ENCODE peak calls at places on chromosomes 12 and 14, in nine cellular contexts. One of them, this sample, is unnamed. For H3K9me3, the result is how much of the 10 kb centered on the place peaks cover.

GRCh38 chr12:70052931-70053497 is 190.2 kb upstream of the CNOT2 start:
- DNase-seq in thoracic aorta: peak
- DNase-seq in stomach: peak
- DNase-seq in mammary epithelial cell: peak
- DNase-seq in cardiac muscle cell: peak
- DNase-seq in heart right ventricle: peak
- DNase-seq in AG04450: no peak
- DNase-seq in WERI-Rb-1: no peak
- DNase-seq in CD8-positive, alpha-beta T cell: no peak
- DNase-seq in this sample: no peak

GRCh38 chr12:106732890-106733289 is 41.6 kb upstream of the RIC8B start:
- DNase-seq in thoracic aorta: no peak
- DNase-seq in stomach: no peak
- DNase-seq in mammary epithelial cell: no peak
- DNase-seq in cardiac muscle cell: no peak
- DNase-seq in heart right ventricle: no peak
- DNase-seq in AG04450: no peak
- DNase-seq in WERI-Rb-1: no peak
- DNase-seq in CD8-positive, alpha-beta T cell: no peak
- DNase-seq in this sample: no peak

GRCh38 chr12:67096533-67097318 is 172.4 kb upstream of the CAND1 start:
- DNase-seq in thoracic aorta: no peak
- DNase-seq in stomach: no peak
- DNase-seq in mammary epithelial cell: peak
- DNase-seq in cardiac muscle cell: peak
- DNase-seq in heart right ventricle: no peak
- DNase-seq in AG04450: no peak
- DNase-seq in WERI-Rb-1: no peak
- DNase-seq in CD8-positive, alpha-beta T cell: no peak
- DNase-seq in this sample: no peak

GRCh38 chr12:58323676-58324075 is 382.3 kb downstream of the ATP23 start:
- DNase-seq in thoracic aorta: no peak
- DNase-seq in stomach: no peak
- DNase-seq in mammary epithelial cell: no peak
- DNase-seq in cardiac muscle cell: no peak
- DNase-seq in heart right ventricle: no peak
- DNase-seq in AG04450: no peak
- DNase-seq in WERI-Rb-1: no peak
- DNase-seq in CD8-positive, alpha-beta T cell: no peak
- DNase-seq in this sample: no peak

GRCh38 chr12:28159688-28160087 is 30.6 kb upstream of the CCDC91 start:
- DNase-seq in thoracic aorta: no peak
- DNase-seq in stomach: no peak
- DNase-seq in mammary epithelial cell: no peak
- DNase-seq in cardiac muscle cell: no peak
- DNase-seq in heart right ventricle: no peak
- DNase-seq in AG04450: no peak
- DNase-seq in WERI-Rb-1: no peak
- DNase-seq in CD8-positive, alpha-beta T cell: no peak
- DNase-seq in this sample: no peak

GRCh38 chr12:77190022-77190421 is 124.7 kb upstream of the E2F7 start:
- DNase-seq in thoracic aorta: no peak
- DNase-seq in stomach: no peak
- DNase-seq in mammary epithelial cell: peak
- DNase-seq in cardiac muscle cell: peak
- DNase-seq in heart right ventricle: no peak
- DNase-seq in AG04450: peak
- DNase-seq in WERI-Rb-1: no peak
- DNase-seq in CD8-positive, alpha-beta T cell: no peak
- DNase-seq in this sample: no peak

GRCh38 chr14:86038401-86038985 is 508.5 kb downstream of the FLRT2 start:
- DNase-seq in thoracic aorta: no peak
- DNase-seq in stomach: peak
- DNase-seq in mammary epithelial cell: peak
- DNase-seq in cardiac muscle cell: peak
- DNase-seq in heart right ventricle: peak
- DNase-seq in AG04450: peak
- DNase-seq in WERI-Rb-1: peak
- DNase-seq in CD8-positive, alpha-beta T cell: no peak
- DNase-seq in this sample: no peak

GRCh38 chr14:60222820-60223219 is 26.2 kb upstream of the PPM1A start:
- DNase-seq in thoracic aorta: no peak
- DNase-seq in stomach: peak
- DNase-seq in mammary epithelial cell: peak
- DNase-seq in cardiac muscle cell: no peak
- DNase-seq in heart right ventricle: peak
- DNase-seq in AG04450: no peak
- DNase-seq in WERI-Rb-1: no peak
- DNase-seq in CD8-positive, alpha-beta T cell: no peak
- DNase-seq in this sample: no peak

GRCh38 chr14:22837059-22837749 is 819 bp downstream of the MMP14 start:
- DNase-seq in thoracic aorta: no peak
- DNase-seq in stomach: peak
- DNase-seq in mammary epithelial cell: peak
- DNase-seq in cardiac muscle cell: peak
- DNase-seq in heart right ventricle: peak
- DNase-seq in AG04450: no peak
- DNase-seq in WERI-Rb-1: no peak
- DNase-seq in CD8-positive, alpha-beta T cell: no peak
- DNase-seq in this sample: peak

GRCh38 chr14:55446127-55446736 is 5.8 kb upstream of the TBPL2 start:
- DNase-seq in thoracic aorta: peak
- DNase-seq in stomach: peak
- DNase-seq in mammary epithelial cell: peak
- DNase-seq in cardiac muscle cell: peak
- DNase-seq in heart right ventricle: peak
- DNase-seq in AG04450: peak
- DNase-seq in WERI-Rb-1: peak
- DNase-seq in CD8-positive, alpha-beta T cell: peak
- DNase-seq in this sample: no peak

GRCh38 chr12:2853626-2854025 is 3.2 kb downstream of the TEX52 start:
- DNase-seq in thoracic aorta: peak
- DNase-seq in stomach: peak
- DNase-seq in mammary epithelial cell: peak
- DNase-seq in cardiac muscle cell: peak
- DNase-seq in heart right ventricle: peak
- DNase-seq in AG04450: peak
- DNase-seq in WERI-Rb-1: peak
- DNase-seq in CD8-positive, alpha-beta T cell: no peak
- DNase-seq in this sample: peak

GRCh38 chr12:126935435-126935834 is 1331.5 kb upstream of the TMEM132C start:
- DNase-seq in thoracic aorta: no peak
- DNase-seq in stomach: no peak
- DNase-seq in mammary epithelial cell: no peak
- DNase-seq in cardiac muscle cell: no peak
- DNase-seq in heart right ventricle: no peak
- DNase-seq in AG04450: no peak
- DNase-seq in WERI-Rb-1: no peak
- DNase-seq in CD8-positive, alpha-beta T cell: no peak
- DNase-seq in this sample: no peak

GRCh38 chr14:68403191-68403781 is 389.6 kb downstream of the ZFP36L1 start:
- DNase-seq in thoracic aorta: no peak
- DNase-seq in stomach: no peak
- DNase-seq in mammary epithelial cell: no peak
- DNase-seq in cardiac muscle cell: no peak
- DNase-seq in heart right ventricle: no peak
- DNase-seq in AG04450: no peak
- DNase-seq in WERI-Rb-1: no peak
- DNase-seq in CD8-positive, alpha-beta T cell: no peak
- DNase-seq in this sample: no peak

GRCh38 chr14:38762845-38763244 is 340.2 kb downstream of the SEC23A start:
- DNase-seq in thoracic aorta: no peak
- DNase-seq in stomach: no peak
- DNase-seq in mammary epithelial cell: no peak
- DNase-seq in cardiac muscle cell: no peak
- DNase-seq in heart right ventricle: no peak
- DNase-seq in AG04450: no peak
- DNase-seq in WERI-Rb-1: no peak
- DNase-seq in CD8-positive, alpha-beta T cell: no peak
- DNase-seq in this sample: no peak

GRCh38 chr12:52308807-52309425 is 12.3 kb downstream of the KRT83 start:
- DNase-seq in thoracic aorta: no peak
- DNase-seq in stomach: no peak
- DNase-seq in mammary epithelial cell: no peak
- DNase-seq in cardiac muscle cell: no peak
- DNase-seq in heart right ventricle: no peak
- DNase-seq in AG04450: no peak
- DNase-seq in WERI-Rb-1: no peak
- DNase-seq in CD8-positive, alpha-beta T cell: no peak
- DNase-seq in this sample: no peak

GRCh38 chr12:84497819-84498218 is 414.8 kb downstream of the SLC6A15 start:
- DNase-seq in thoracic aorta: no peak
- DNase-seq in stomach: no peak
- DNase-seq in mammary epithelial cell: no peak
- DNase-seq in cardiac muscle cell: peak
- DNase-seq in heart right ventricle: no peak
- DNase-seq in AG04450: no peak
- DNase-seq in WERI-Rb-1: no peak
- DNase-seq in CD8-positive, alpha-beta T cell: no peak
- DNase-seq in this sample: no peak

GRCh38 chr12:6044082-6044481 is 80.4 kb downstream of the VWF start:
- DNase-seq in thoracic aorta: no peak
- DNase-seq in stomach: no peak
- DNase-seq in mammary epithelial cell: peak
- DNase-seq in cardiac muscle cell: no peak
- DNase-seq in heart right ventricle: no peak
- DNase-seq in AG04450: no peak
- DNase-seq in WERI-Rb-1: no peak
- DNase-seq in CD8-positive, alpha-beta T cell: no peak
- DNase-seq in this sample: no peak

GRCh38 chr14:103081951-103082350 is 2.1 kb upstream of the LBHD2 start:
- DNase-seq in thoracic aorta: no peak
- DNase-seq in stomach: no peak
- DNase-seq in mammary epithelial cell: no peak
- DNase-seq in cardiac muscle cell: no peak
- DNase-seq in heart right ventricle: no peak
- DNase-seq in AG04450: no peak
- DNase-seq in WERI-Rb-1: no peak
- DNase-seq in CD8-positive, alpha-beta T cell: no peak
- DNase-seq in this sample: no peak

DNA sequence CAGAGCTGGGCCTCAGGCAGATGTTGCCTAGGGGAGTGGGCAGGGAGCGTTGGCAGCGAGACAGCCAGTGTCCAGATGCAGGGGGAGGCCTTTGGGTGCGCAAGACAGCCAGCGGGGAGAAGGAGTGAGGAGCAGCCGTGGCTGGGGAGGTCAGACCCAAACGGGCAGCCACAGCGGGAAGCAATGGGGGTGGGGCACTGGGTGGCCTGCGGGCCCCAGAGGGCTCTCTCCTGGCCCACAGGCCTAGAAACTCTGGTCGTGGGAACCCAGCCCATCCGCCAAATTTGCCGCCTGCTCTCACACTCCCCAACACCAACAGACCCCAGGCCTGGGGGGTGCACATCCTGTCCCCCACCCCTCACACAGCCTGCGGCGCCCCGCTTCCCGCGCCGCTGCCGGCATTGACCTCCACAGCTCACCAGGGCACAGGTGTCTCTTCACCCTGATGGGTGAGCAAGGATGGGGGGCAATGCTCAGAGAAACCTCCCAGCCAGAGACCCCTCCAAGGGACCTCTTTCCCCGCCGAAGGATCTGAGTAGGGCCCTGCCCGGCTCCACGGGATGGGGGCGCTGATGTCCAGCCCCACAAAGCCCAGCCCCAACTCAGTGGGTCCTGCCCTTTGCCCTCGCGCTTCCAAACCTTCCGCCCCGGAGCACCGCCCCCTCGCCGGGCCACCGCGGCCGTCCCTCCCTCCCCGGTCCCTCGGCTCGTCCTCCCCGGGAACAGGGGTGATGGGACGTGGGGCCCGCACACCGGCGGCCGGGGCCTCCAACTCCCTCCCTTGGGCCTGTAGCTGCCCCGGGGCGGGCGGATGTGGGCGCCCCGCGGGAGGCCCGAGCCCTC is 781 bp downstream of the HDAC7 start:
- DNase-seq in thoracic aorta: no peak
- DNase-seq in stomach: peak
- DNase-seq in mammary epithelial cell: no peak
- DNase-seq in cardiac muscle cell: no peak
- DNase-seq in heart right ventricle: peak
- DNase-seq in AG04450: no peak
- DNase-seq in WERI-Rb-1: peak
- DNase-seq in CD8-positive, alpha-beta T cell: no peak
- DNase-seq in this sample: no peak
- TF ChIP-seq CTCF in thoracic aorta: no peak
- TF ChIP-seq CTCF in stomach: no peak
- TF ChIP-seq CTCF in mammary epithelial cell: no peak
- TF ChIP-seq CTCF in cardiac muscle cell: peak
- TF ChIP-seq CTCF in heart right ventricle: peak
- TF ChIP-seq CTCF in AG04450: peak
- TF ChIP-seq CTCF in WERI-Rb-1: peak
- TF ChIP-seq CTCF in CD8-positive, alpha-beta T cell: no peak
- TF ChIP-seq CTCF in this sample: peak

DNA sequence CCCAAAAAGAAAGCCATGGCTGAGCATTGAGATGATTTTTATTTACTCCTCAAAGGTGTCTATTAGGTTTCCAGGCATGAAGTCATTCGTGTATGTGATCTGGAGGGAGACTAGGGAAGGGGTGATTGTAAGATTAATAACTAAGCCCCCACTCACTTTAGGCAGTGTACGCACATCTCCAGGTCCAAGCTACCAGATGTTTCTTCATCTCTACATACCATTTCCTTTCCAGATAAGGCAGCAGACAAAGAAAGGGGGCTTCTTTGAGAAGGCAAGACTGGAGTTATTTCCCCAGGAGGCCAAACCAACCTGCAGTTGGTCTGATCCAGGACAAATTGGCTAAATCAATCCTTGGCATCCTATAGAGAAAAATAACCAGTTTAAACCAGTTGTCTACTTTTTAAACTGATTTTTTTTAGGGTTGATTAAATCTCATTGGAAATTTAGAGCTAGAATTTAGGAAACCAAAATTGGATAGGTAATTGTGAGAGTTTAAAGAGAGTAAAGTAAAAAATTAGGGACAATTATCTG is 3.9 kb downstream of the HOXC13 start:
- DNase-seq in thoracic aorta: no peak
- DNase-seq in stomach: no peak
- DNase-seq in mammary epithelial cell: no peak
- DNase-seq in cardiac muscle cell: no peak
- DNase-seq in heart right ventricle: no peak
- DNase-seq in AG04450: no peak
- DNase-seq in WERI-Rb-1: no peak
- DNase-seq in CD8-positive, alpha-beta T cell: no peak
- DNase-seq in this sample: no peak
- H3K9me3 ChIP-seq in thoracic aorta: under half
- H3K9me3 ChIP-seq in stomach: under half
- H3K9me3 ChIP-seq in mammary epithelial cell: under half
- H3K9me3 ChIP-seq in cardiac muscle cell: under half
- H3K9me3 ChIP-seq in heart right ventricle: under half
- H3K9me3 ChIP-seq in AG04450: under half
- H3K9me3 ChIP-seq in WERI-Rb-1: under half
- H3K9me3 ChIP-seq in CD8-positive, alpha-beta T cell: under half
- H3K9me3 ChIP-seq in this sample: under half

GRCh38 chr12:24605466-24605865 is 343.4 kb downstream of the BCAT1 start:
- DNase-seq in thoracic aorta: no peak
- DNase-seq in stomach: no peak
- DNase-seq in mammary epithelial cell: no peak
- DNase-seq in cardiac muscle cell: no peak
- DNase-seq in heart right ventricle: no peak
- DNase-seq in AG04450: no peak
- DNase-seq in WERI-Rb-1: no peak
- DNase-seq in CD8-positive, alpha-beta T cell: no peak
- DNase-seq in this sample: no peak
- TF ChIP-seq CTCF in thoracic aorta: no peak
- TF ChIP-seq CTCF in stomach: no peak
- TF ChIP-seq CTCF in mammary epithelial cell: no peak
- TF ChIP-seq CTCF in cardiac muscle cell: no peak
- TF ChIP-seq CTCF in heart right ventricle: no peak
- TF ChIP-seq CTCF in AG04450: no peak
- TF ChIP-seq CTCF in WERI-Rb-1: no peak
- TF ChIP-seq CTCF in CD8-positive, alpha-beta T cell: no peak
- TF ChIP-seq CTCF in this sample: no peak

GRCh38 chr14:56805992-56806737 is 4.1 kb downstream of the OTX2 start:
- DNase-seq in thoracic aorta: no peak
- DNase-seq in stomach: no peak
- DNase-seq in mammary epithelial cell: no peak
- DNase-seq in cardiac muscle cell: no peak
- DNase-seq in heart right ventricle: no peak
- DNase-seq in AG04450: no peak
- DNase-seq in WERI-Rb-1: peak
- DNase-seq in CD8-positive, alpha-beta T cell: no peak
- DNase-seq in this sample: no peak
- H3K9me3 ChIP-seq in thoracic aorta: under half
- H3K9me3 ChIP-seq in stomach: under half
- H3K9me3 ChIP-seq in mammary epithelial cell: under half
- H3K9me3 ChIP-seq in cardiac muscle cell: under half
- H3K9me3 ChIP-seq in heart right ventricle: under half
- H3K9me3 ChIP-seq in AG04450: under half
- H3K9me3 ChIP-seq in WERI-Rb-1: under half
- H3K9me3 ChIP-seq in CD8-positive, alpha-beta T cell: under half
- H3K9me3 ChIP-seq in this sample: under half